ENCODE peak calls at places on chromosome 2, in four cellular contexts. Q is A673, X is thoracic aorta, L is cardiac muscle cell. K is an unnamed sample.

GRCh38 chr2:237967463-237967871 is 653 bp downstream of the UBE2F start:
- DNase-seq in Q (no peak), X (no peak), L (peak; percentile 49), K (no peak)

GRCh38 chr2:149826471-149827125 is 239.0 kb upstream of the MMADHC start:
- DNase-seq in Q (peak; percentile 55), X (no peak), L (no peak), K (no peak)

GRCh38 chr2:44715671-44716077 is 225.8 kb upstream of the SIX3 start:
- DNase-seq in Q (peak; percentile 70), X (no peak), L (peak; percentile 29), K (peak; percentile 13)

GRCh38 chr2:236562434-236562833 is 7.2 kb upstream of the ACKR3 start:
- DNase-seq in Q (peak; percentile 25), X (no peak), L (no peak), K (no peak)

GRCh38 chr2:7378642-7379041 is 461.4 kb downstream of the RNF144A start:
- DNase-seq in Q (no peak), X (no peak), L (no peak), K (no peak)

GRCh38 chr2:109383505-109384307 is 230.1 kb downstream of the SEPTIN10 start:
- DNase-seq in Q (no peak), X (no peak), L (no peak), K (no peak)

GRCh38 chr2:237616373-237617304 is 10.7 kb upstream of the LRRFIP1 start:
- DNase-seq in Q (peak; percentile 76), X (no peak), L (no peak), K (no peak)

GRCh38 chr2:216516730-216517350 is 18.2 kb downstream of the RPL37A start:
- DNase-seq in Q (peak; percentile 76), X (no peak), L (peak; percentile 44), K (no peak)

GRCh38 chr2:85779641-85780315 is 26.0 kb downstream of the ATOH8 start:
- DNase-seq in Q (no peak), X (no peak), L (no peak), K (no peak)

GRCh38 chr2:220499281-220499680 is 871.9 kb downstream of the SLC4A3 start:
- DNase-seq in Q (no peak), X (no peak), L (peak; percentile 71), K (peak; percentile 55)

GRCh38 chr2:55137024-55137958 is 87.0 kb upstream of the RTN4 start:
- DNase-seq in Q (no peak), X (no peak), L (no peak), K (no peak)

GRCh38 chr2:152047826-152048476 is 50.9 kb downstream of the CACNB4 start:
- DNase-seq in Q (peak; percentile 35), X (no peak), L (no peak), K (no peak)

GRCh38 chr2:45778720-45779171 is 127.3 kb downstream of the PRKCE start:
- DNase-seq in Q (peak; percentile 72), X (peak; percentile 20), L (peak; percentile 78), K (no peak)

GRCh38 chr2:227906991-227907390 is 35.6 kb downstream of the DAW1 start:
- DNase-seq in Q (no peak), X (no peak), L (no peak), K (no peak)

GRCh38 chr2:129375587-129375986 is 603.9 kb upstream of the RAB6C start:
- DNase-seq in Q (no peak), X (no peak), L (no peak), K (no peak)

GRCh38 chr2:176080540-176081355 is 3.0 kb downstream of the EVX2 start:
- DNase-seq in Q (peak; percentile 72), X (no peak), L (no peak), K (no peak)

GRCh38 chr2:176561706-176562105 is 292.5 kb downstream of the MTX2 start:
- DNase-seq in Q (no peak), X (no peak), L (no peak), K (peak; percentile 54)

GRCh38 chr2:1789610-1790009 is 45.3 kb upstream of the PXDN start:
- DNase-seq in Q (no peak), X (no peak), L (no peak), K (no peak)

DNA sequence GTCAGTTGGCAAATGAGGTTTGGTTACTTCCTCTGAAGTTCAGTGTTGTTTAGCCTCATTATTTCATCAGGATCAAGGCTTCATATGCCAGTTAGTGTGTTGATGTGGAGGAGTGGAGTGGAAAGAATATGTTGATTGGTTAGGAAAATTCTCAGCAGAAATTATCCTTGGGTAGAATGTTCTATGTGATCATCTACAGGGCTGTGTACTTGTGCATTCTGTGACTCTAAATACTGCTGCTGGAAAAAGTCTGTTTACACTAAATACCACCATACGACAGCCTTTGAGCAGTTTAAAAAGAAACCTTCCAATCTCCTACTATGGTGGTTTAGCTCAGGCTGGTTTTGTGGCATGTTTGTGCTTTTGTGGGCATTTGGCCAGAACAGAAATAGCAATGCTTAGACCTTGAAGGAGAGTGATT is 25.8 kb downstream of the CAB39 start:
- DNase-seq in Q (no peak), X (no peak), L (no peak), K (no peak)
- H3K4me3 ChIP-seq in Q (no peak overlapping the region), X (peak overlapping the region; percentile 46), L (no peak overlapping the region), K (no peak overlapping the region)

GRCh38 chr2:200354823-200355751 is 48.6 kb downstream of the SPATS2L start:
- DNase-seq in Q (no peak), X (no peak), L (no peak), K (no peak)

GRCh38 chr2:200357845-200358244 is 51.4 kb downstream of the SPATS2L start:
- DNase-seq in Q (no peak), X (no peak), L (no peak), K (no peak)

GRCh38 chr2:200356794-200357472 is 50.4 kb downstream of the SPATS2L start:
- DNase-seq in Q (no peak), X (no peak), L (no peak), K (no peak)

GRCh38 chr2:200353873-200354272 is 47.4 kb downstream of the SPATS2L start:
- DNase-seq in Q (no peak), X (no peak), L (no peak), K (no peak)

DNA sequence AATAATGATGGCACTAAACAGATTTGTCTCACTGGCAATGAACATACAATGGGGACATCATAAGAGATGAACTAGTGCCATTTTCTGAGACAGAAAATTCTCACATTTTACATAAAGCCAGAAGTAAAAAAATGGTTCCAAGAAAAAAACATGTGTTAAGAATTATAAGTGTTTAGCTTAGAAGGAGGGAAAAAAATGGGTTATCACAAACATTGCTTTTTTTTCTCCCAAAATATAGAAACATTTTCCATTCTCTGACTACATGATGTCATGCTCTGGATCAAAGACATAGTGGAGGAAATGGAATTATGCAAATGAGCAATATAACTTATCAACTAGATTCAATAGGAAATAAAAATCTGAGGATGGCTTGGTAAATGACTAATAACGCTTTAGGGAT is 49.8 kb downstream of the SPATS2L start:
- DNase-seq in Q (no peak), X (no peak), L (no peak), K (no peak)
- TF ChIP-seq CTCF in Q (no peak), X (no peak), L (no peak), K (no peak)

DNA sequence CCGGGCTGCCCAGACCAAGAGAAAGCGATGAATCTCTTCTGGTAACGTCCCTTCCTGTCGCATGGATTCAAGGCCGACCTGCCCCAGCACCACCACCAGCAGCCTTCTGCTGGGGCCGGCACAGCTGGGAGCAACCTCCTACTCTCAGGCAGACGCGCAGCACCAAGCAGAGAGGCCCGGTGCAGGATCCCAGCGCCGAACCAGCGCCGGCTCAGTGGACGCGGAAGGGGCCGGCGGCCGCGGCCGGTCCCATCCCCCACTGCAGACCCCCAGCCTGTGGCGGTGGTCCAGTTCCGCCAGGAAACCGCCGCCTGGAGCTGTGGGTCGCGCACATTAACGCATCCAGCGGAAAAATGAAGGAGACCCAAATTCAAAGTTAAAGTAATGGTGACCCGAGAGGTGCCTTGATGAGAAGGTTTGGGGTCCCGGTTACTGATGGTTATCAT is 525 bp upstream of the MAL start:
- DNase-seq in Q (no peak), X (no peak), L (no peak), K (no peak)
- H3K4me3 ChIP-seq in Q (peak overlapping the region; percentile 32), X (peak overlapping the region; percentile 19), L (peak overlapping the region; percentile 38), K (no peak overlapping the region)

DNA sequence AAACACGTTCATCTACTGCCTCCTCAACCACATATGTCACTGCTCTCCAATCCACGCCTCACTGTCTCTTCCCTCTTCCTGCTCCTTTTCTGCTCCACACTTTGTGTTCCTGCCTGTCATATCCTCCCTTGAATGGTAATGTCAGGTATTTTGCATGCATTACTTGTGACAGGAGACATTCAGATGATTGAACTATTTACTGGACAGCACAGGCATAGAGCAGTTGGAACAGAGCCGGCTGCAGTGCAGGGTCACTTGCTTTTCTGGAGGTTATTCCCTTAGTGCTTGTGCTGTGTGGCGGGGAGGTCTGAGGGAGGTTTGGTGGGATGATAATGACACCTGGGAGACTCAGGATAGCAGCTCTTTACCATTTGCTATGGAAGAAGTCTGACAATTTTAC is 93.8 kb downstream of the LTBP1 start:
- DNase-seq in Q (no peak), X (no peak), L (no peak), K (no peak)
- TF ChIP-seq CTCF in Q (no peak), X (no peak), L (no peak), K (no peak)

GRCh38 chr2:181130686-181131085 is 150.3 kb downstream of the UBE2E3 start:
- DNase-seq in Q (no peak), X (no peak), L (no peak), K (no peak)
- H3K4me3 ChIP-seq in Q (no peak overlapping the region), X (no peak overlapping the region), L (no peak overlapping the region), K (no peak overlapping the region)

DNA sequence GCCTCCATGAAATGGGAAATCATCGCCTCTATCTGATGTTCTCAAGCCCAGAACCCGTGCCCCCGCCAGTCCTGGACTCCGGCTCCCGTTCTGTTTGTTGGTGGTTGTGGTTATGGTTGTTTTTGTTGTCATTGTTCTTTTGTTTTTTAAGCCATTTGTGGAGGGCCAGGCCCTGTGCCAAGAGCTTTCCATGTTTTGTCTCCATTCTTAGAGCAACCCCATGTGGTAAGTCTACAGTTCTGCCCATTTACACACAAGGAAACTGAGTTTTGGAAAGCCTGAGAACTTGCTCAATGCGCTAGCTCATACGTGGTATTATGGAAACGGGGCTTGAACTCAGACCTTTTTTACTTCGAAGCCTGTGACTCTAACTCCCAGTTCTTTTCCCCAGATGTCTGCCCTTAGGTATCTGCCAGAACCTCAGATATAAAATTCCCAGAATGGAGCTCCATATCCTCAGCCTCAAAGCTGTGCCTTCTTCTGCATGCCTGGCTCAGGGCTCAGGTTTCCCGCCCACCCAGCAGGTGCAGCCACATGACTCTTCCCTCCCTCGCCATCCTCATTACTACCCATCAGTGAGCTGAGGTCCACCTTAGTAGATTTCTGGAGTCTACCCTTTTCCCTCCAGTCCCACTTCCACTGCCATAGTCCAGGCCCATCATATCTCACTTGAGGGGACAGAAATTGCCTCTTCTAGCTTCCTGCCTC is 194.1 kb downstream of the KLHL29 start:
- DNase-seq in Q (no peak), X (no peak), L (no peak), K (no peak)
- TF ChIP-seq CTCF in Q (no peak), X (no peak), L (no peak), K (no peak)

DNA sequence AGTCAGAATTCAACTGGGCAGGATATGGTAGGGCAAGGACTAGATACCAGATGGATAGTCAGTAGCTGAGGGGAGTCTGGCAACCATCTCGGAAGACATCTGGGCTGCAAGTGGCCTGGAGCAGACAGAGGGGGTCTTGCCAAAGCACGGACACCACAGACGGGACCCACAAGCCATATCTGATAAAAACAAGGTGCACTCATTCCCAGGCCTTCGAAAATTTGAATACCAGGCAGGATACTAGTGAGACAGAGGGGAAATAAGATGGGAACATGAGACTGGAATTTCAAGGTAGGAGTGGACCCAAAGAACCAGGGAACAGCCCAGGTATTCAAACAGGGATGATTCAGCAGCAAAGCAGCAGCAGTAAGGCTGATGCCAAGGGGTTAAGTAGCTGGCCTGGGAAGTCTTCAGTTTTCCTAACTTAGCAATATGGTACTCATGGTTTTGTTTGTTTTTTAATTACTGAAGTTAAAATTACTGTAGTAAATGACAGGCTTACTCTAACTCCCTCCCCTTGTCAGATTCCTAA is 144.9 kb upstream of the NCKAP5 start:
- DNase-seq in Q (no peak), X (no peak), L (no peak), K (no peak)
- H3K4me3 ChIP-seq in Q (no peak overlapping the region), X (no peak overlapping the region), L (no peak overlapping the region), K (no peak overlapping the region)